ENCODE peak calls at places on chromosomes 2 and 18, in eight cellular contexts. One of them, this sample, is unnamed.

GRCh38 chr2:167186465-167186864 is 298.2 kb downstream of the XIRP2 start:
- DNase-seq in IMR-90: no peak
- DNase-seq in pancreas: no peak
- DNase-seq in fibroblast of lung: no peak
- DNase-seq in AG04450: no peak
- DNase-seq in kidney: no peak
- DNase-seq in fibroblast of villous mesenchyme: no peak
- DNase-seq in A549: no peak
- DNase-seq in this sample: no peak

GRCh38 chr2:134762508-134762907 is 43.7 kb upstream of the TMEM163 start:
- DNase-seq in IMR-90: no peak
- DNase-seq in pancreas: peak
- DNase-seq in fibroblast of lung: peak
- DNase-seq in AG04450: no peak
- DNase-seq in kidney: no peak
- DNase-seq in fibroblast of villous mesenchyme: no peak
- DNase-seq in A549: no peak
- DNase-seq in this sample: no peak

GRCh38 chr2:60608679-60609078 is 55.2 kb upstream of the BCL11A start:
- DNase-seq in IMR-90: peak
- DNase-seq in pancreas: no peak
- DNase-seq in fibroblast of lung: peak
- DNase-seq in AG04450: no peak
- DNase-seq in kidney: no peak
- DNase-seq in fibroblast of villous mesenchyme: no peak
- DNase-seq in A549: no peak
- DNase-seq in this sample: no peak

GRCh38 chr18:76126327-76126726 is 368.7 kb downstream of the ZNF516 start:
- DNase-seq in IMR-90: no peak
- DNase-seq in pancreas: no peak
- DNase-seq in fibroblast of lung: no peak
- DNase-seq in AG04450: no peak
- DNase-seq in kidney: no peak
- DNase-seq in fibroblast of villous mesenchyme: no peak
- DNase-seq in A549: no peak
- DNase-seq in this sample: no peak

GRCh38 chr2:171513719-171514160 is 8.5 kb upstream of the CYBRD1 start:
- DNase-seq in IMR-90: no peak
- DNase-seq in pancreas: no peak
- DNase-seq in fibroblast of lung: no peak
- DNase-seq in AG04450: no peak
- DNase-seq in kidney: no peak
- DNase-seq in fibroblast of villous mesenchyme: no peak
- DNase-seq in A549: no peak
- DNase-seq in this sample: no peak

GRCh38 chr2:215883799-215884198 is 129.6 kb downstream of the MREG start:
- DNase-seq in IMR-90: no peak
- DNase-seq in pancreas: no peak
- DNase-seq in fibroblast of lung: no peak
- DNase-seq in AG04450: no peak
- DNase-seq in kidney: no peak
- DNase-seq in fibroblast of villous mesenchyme: no peak
- DNase-seq in A549: no peak
- DNase-seq in this sample: no peak

GRCh38 chr18:35054401-35054800 is 13.2 kb downstream of the MAPRE2 start:
- DNase-seq in IMR-90: no peak
- DNase-seq in pancreas: no peak
- DNase-seq in fibroblast of lung: no peak
- DNase-seq in AG04450: no peak
- DNase-seq in kidney: no peak
- DNase-seq in fibroblast of villous mesenchyme: no peak
- DNase-seq in A549: no peak
- DNase-seq in this sample: no peak

GRCh38 chr2:28543316-28544068 is 47.6 kb downstream of the PLB1 start:
- DNase-seq in IMR-90: peak
- DNase-seq in pancreas: no peak
- DNase-seq in fibroblast of lung: no peak
- DNase-seq in AG04450: no peak
- DNase-seq in kidney: no peak
- DNase-seq in fibroblast of villous mesenchyme: peak
- DNase-seq in A549: no peak
- DNase-seq in this sample: no peak

GRCh38 chr2:37020212-37020886 is 54.0 kb upstream of the STRN start:
- DNase-seq in IMR-90: peak
- DNase-seq in pancreas: peak
- DNase-seq in fibroblast of lung: peak
- DNase-seq in AG04450: peak
- DNase-seq in kidney: peak
- DNase-seq in fibroblast of villous mesenchyme: peak
- DNase-seq in A549: no peak
- DNase-seq in this sample: no peak

GRCh38 chr2:182043021-182043420 is 57.4 kb downstream of the PPP1R1C start:
- DNase-seq in IMR-90: no peak
- DNase-seq in pancreas: no peak
- DNase-seq in fibroblast of lung: no peak
- DNase-seq in AG04450: no peak
- DNase-seq in kidney: no peak
- DNase-seq in fibroblast of villous mesenchyme: no peak
- DNase-seq in A549: no peak
- DNase-seq in this sample: no peak

GRCh38 chr18:8766576-8767253 is 61.4 kb downstream of the MTCL1 start:
- DNase-seq in IMR-90: no peak
- DNase-seq in pancreas: no peak
- DNase-seq in fibroblast of lung: no peak
- DNase-seq in AG04450: no peak
- DNase-seq in kidney: no peak
- DNase-seq in fibroblast of villous mesenchyme: peak
- DNase-seq in A549: no peak
- DNase-seq in this sample: no peak

GRCh38 chr2:19337742-19338141 is 20.7 kb downstream of the OSR1 start:
- DNase-seq in IMR-90: no peak
- DNase-seq in pancreas: no peak
- DNase-seq in fibroblast of lung: no peak
- DNase-seq in AG04450: no peak
- DNase-seq in kidney: no peak
- DNase-seq in fibroblast of villous mesenchyme: no peak
- DNase-seq in A549: no peak
- DNase-seq in this sample: no peak

GRCh38 chr2:153667475-153667874 is 188.9 kb upstream of the RPRM start:
- DNase-seq in IMR-90: no peak
- DNase-seq in pancreas: no peak
- DNase-seq in fibroblast of lung: no peak
- DNase-seq in AG04450: no peak
- DNase-seq in kidney: no peak
- DNase-seq in fibroblast of villous mesenchyme: no peak
- DNase-seq in A549: no peak
- DNase-seq in this sample: no peak

GRCh38 chr2:216636570-216637450 is 3.6 kb downstream of the IGFBP2 start:
- DNase-seq in IMR-90: peak
- DNase-seq in pancreas: peak
- DNase-seq in fibroblast of lung: peak
- DNase-seq in AG04450: no peak
- DNase-seq in kidney: peak
- DNase-seq in fibroblast of villous mesenchyme: peak
- DNase-seq in A549: peak
- DNase-seq in this sample: no peak

GRCh38 chr18:65439184-65439583 is 311.6 kb upstream of the CDH7 start:
- DNase-seq in IMR-90: no peak
- DNase-seq in pancreas: no peak
- DNase-seq in fibroblast of lung: no peak
- DNase-seq in AG04450: no peak
- DNase-seq in kidney: no peak
- DNase-seq in fibroblast of villous mesenchyme: peak
- DNase-seq in A549: no peak
- DNase-seq in this sample: no peak

GRCh38 chr18:76380791-76381405 is 114.1 kb downstream of the ZNF516 start:
- DNase-seq in IMR-90: no peak
- DNase-seq in pancreas: no peak
- DNase-seq in fibroblast of lung: no peak
- DNase-seq in AG04450: no peak
- DNase-seq in kidney: no peak
- DNase-seq in fibroblast of villous mesenchyme: peak
- DNase-seq in A549: peak
- DNase-seq in this sample: no peak

GRCh38 chr2:187547353-187547979 is 6.8 kb downstream of the TFPI start:
- DNase-seq in IMR-90: peak
- DNase-seq in pancreas: no peak
- DNase-seq in fibroblast of lung: peak
- DNase-seq in AG04450: peak
- DNase-seq in kidney: no peak
- DNase-seq in fibroblast of villous mesenchyme: peak
- DNase-seq in A549: peak
- DNase-seq in this sample: no peak

GRCh38 chr18:23862071-23862470 is 152.5 kb upstream of the TTC39C start:
- DNase-seq in IMR-90: peak
- DNase-seq in pancreas: no peak
- DNase-seq in fibroblast of lung: peak
- DNase-seq in AG04450: peak
- DNase-seq in kidney: no peak
- DNase-seq in fibroblast of villous mesenchyme: peak
- DNase-seq in A549: no peak
- DNase-seq in this sample: no peak

GRCh38 chr2:34242741-34243123 is 643.6 kb upstream of the FAM98A start:
- DNase-seq in IMR-90: no peak
- DNase-seq in pancreas: peak
- DNase-seq in fibroblast of lung: no peak
- DNase-seq in AG04450: no peak
- DNase-seq in kidney: no peak
- DNase-seq in fibroblast of villous mesenchyme: no peak
- DNase-seq in A549: no peak
- DNase-seq in this sample: no peak

GRCh38 chr2:111909079-111909478 is 10.7 kb downstream of the MERTK start:
- DNase-seq in IMR-90: no peak
- DNase-seq in pancreas: no peak
- DNase-seq in fibroblast of lung: no peak
- DNase-seq in AG04450: no peak
- DNase-seq in kidney: no peak
- DNase-seq in fibroblast of villous mesenchyme: no peak
- DNase-seq in A549: no peak
- DNase-seq in this sample: no peak

GRCh38 chr2:27627963-27628766 is 647 bp downstream of the CCDC121 start:
- DNase-seq in IMR-90: peak
- DNase-seq in pancreas: no peak
- DNase-seq in fibroblast of lung: peak
- DNase-seq in AG04450: peak
- DNase-seq in kidney: no peak
- DNase-seq in fibroblast of villous mesenchyme: peak
- DNase-seq in A549: peak
- DNase-seq in this sample: no peak

GRCh38 chr2:152573168-152573567 is 144.1 kb downstream of the PRPF40A start:
- DNase-seq in IMR-90: peak
- DNase-seq in pancreas: no peak
- DNase-seq in fibroblast of lung: peak
- DNase-seq in AG04450: no peak
- DNase-seq in kidney: no peak
- DNase-seq in fibroblast of villous mesenchyme: peak
- DNase-seq in A549: peak
- DNase-seq in this sample: no peak

GRCh38 chr2:224038049-224038829 is 847 bp downstream of the SERPINE2 start:
- DNase-seq in IMR-90: peak
- DNase-seq in pancreas: no peak
- DNase-seq in fibroblast of lung: peak
- DNase-seq in AG04450: no peak
- DNase-seq in kidney: peak
- DNase-seq in fibroblast of villous mesenchyme: peak
- DNase-seq in A549: peak
- DNase-seq in this sample: peak

GRCh38 chr2:53347219-53347618 is 420.4 kb upstream of the CHAC2 start:
- DNase-seq in IMR-90: no peak
- DNase-seq in pancreas: no peak
- DNase-seq in fibroblast of lung: no peak
- DNase-seq in AG04450: no peak
- DNase-seq in kidney: no peak
- DNase-seq in fibroblast of villous mesenchyme: no peak
- DNase-seq in A549: no peak
- DNase-seq in this sample: no peak

GRCh38 chr2:202109139-202109736 is 36.2 kb downstream of the KIAA2012 start:
- DNase-seq in IMR-90: no peak
- DNase-seq in pancreas: no peak
- DNase-seq in fibroblast of lung: no peak
- DNase-seq in AG04450: no peak
- DNase-seq in kidney: no peak
- DNase-seq in fibroblast of villous mesenchyme: no peak
- DNase-seq in A549: no peak
- DNase-seq in this sample: no peak
- TF ChIP-seq CTCF in IMR-90: no peak
- TF ChIP-seq CTCF in pancreas: no peak
- TF ChIP-seq CTCF in fibroblast of lung: no peak
- TF ChIP-seq CTCF in AG04450: no peak
- TF ChIP-seq CTCF in kidney: no peak
- TF ChIP-seq CTCF in fibroblast of villous mesenchyme: no peak
- TF ChIP-seq CTCF in A549: no peak
- TF ChIP-seq CTCF in this sample: no peak

GRCh38 chr2:4168834-4169233 is 465.5 kb downstream of the DCDC2C start:
- DNase-seq in IMR-90: no peak
- DNase-seq in pancreas: no peak
- DNase-seq in fibroblast of lung: no peak
- DNase-seq in AG04450: no peak
- DNase-seq in kidney: no peak
- DNase-seq in fibroblast of villous mesenchyme: no peak
- DNase-seq in A549: no peak
- DNase-seq in this sample: no peak
- TF ChIP-seq CTCF in IMR-90: no peak
- TF ChIP-seq CTCF in pancreas: no peak
- TF ChIP-seq CTCF in fibroblast of lung: no peak
- TF ChIP-seq CTCF in AG04450: no peak
- TF ChIP-seq CTCF in kidney: no peak
- TF ChIP-seq CTCF in fibroblast of villous mesenchyme: no peak
- TF ChIP-seq CTCF in A549: no peak
- TF ChIP-seq CTCF in this sample: no peak

DNA sequence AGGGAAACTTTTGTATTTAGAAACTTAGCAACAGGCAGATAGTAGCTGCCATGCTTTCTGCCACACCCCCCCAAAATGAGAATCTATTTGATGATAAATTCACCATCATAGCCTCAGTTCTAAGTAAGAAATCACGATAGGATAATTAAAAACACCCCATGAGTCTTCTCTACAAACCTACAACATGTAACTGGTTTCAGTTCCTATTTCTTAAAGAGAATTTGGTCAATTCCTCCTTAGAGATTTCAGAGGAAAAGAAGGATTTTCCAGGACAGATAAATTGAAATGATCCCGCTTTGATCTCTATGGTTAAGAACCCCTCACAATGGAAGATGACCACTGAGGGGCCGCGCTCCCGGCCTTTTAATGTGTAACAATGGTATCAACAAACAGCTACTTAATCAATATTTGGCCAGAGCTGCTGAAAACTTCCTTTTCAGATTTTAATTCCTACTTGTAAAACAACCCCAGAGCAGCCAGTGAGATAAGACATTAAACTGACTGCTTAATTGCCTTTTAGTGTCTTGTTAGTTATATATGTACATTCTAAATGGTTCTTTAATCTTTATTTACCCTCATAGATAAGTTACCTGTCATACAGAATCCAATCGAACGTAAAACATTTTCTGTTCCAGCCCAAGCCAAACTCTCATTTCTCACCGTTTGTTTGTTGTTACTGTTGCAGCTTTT is 10.1 kb downstream of the PAX3 start:
- DNase-seq in IMR-90: no peak
- DNase-seq in pancreas: no peak
- DNase-seq in fibroblast of lung: no peak
- DNase-seq in AG04450: no peak
- DNase-seq in kidney: no peak
- DNase-seq in fibroblast of villous mesenchyme: no peak
- DNase-seq in A549: no peak
- DNase-seq in this sample: no peak
- TF ChIP-seq CTCF in IMR-90: no peak
- TF ChIP-seq CTCF in pancreas: no peak
- TF ChIP-seq CTCF in fibroblast of lung: no peak
- TF ChIP-seq CTCF in AG04450: no peak
- TF ChIP-seq CTCF in kidney: no peak
- TF ChIP-seq CTCF in fibroblast of villous mesenchyme: no peak
- TF ChIP-seq CTCF in A549: no peak
- TF ChIP-seq CTCF in this sample: no peak

GRCh38 chr2:240966906-240967680 is 31.3 kb upstream of the SNED1 start:
- DNase-seq in IMR-90: no peak
- DNase-seq in pancreas: no peak
- DNase-seq in fibroblast of lung: no peak
- DNase-seq in AG04450: no peak
- DNase-seq in kidney: peak
- DNase-seq in fibroblast of villous mesenchyme: no peak
- DNase-seq in A549: no peak
- DNase-seq in this sample: no peak
- TF ChIP-seq CTCF in IMR-90: no peak
- TF ChIP-seq CTCF in pancreas: no peak
- TF ChIP-seq CTCF in fibroblast of lung: no peak
- TF ChIP-seq CTCF in AG04450: no peak
- TF ChIP-seq CTCF in kidney: no peak
- TF ChIP-seq CTCF in fibroblast of villous mesenchyme: no peak
- TF ChIP-seq CTCF in A549: no peak
- TF ChIP-seq CTCF in this sample: no peak